ENCODE peak calls at places on chromosomes 7 and 10, in nine cellular contexts. A is HCT116, S is adrenal gland, G is esophagus squamous epithelium, Z is sigmoid colon, N is stomach, J is prostate gland, Y is ovary, R is gastrocnemius medialis. O is an unnamed sample. For H3K4me1, the result is how much of the 10 kb centered on the place peaks cover.

GRCh38 chr10:76711374-76711997 is 926.1 kb downstream of the KCNMA1 start:
- DNase-seq in A (no peak), S (no peak), G (no peak), Z (no peak), N (no peak), J (no peak), Y (no peak), R (no peak), O (no peak)

GRCh38 chr7:63925626-63926460 is 72.8 kb upstream of the ZNF722 start:
- DNase-seq in A (no peak), S (peak), G (peak), Z (peak), N (peak), J (peak), Y (peak), R (peak), O (peak)

GRCh38 chr10:88886557-88886956 is 6.5 kb downstream of the STAMBPL1 start:
- DNase-seq in A (no peak), S (no peak), G (no peak), Z (no peak), N (no peak), J (no peak), Y (no peak), R (no peak), O (no peak)

GRCh38 chr10:121813211-121813812 is 114.5 kb downstream of the ATE1 start:
- DNase-seq in A (no peak), S (no peak), G (no peak), Z (no peak), N (no peak), J (no peak), Y (no peak), R (no peak), O (no peak)

GRCh38 chr7:37694208-37695080 is 10.9 kb downstream of the GPR141 start:
- DNase-seq in A (no peak), S (no peak), G (no peak), Z (no peak), N (no peak), J (no peak), Y (no peak), R (no peak), O (no peak)

GRCh38 chr10:16890691-16891090 is 73.5 kb upstream of the RSU1 start:
- DNase-seq in A (no peak), S (no peak), G (no peak), Z (no peak), N (no peak), J (no peak), Y (no peak), R (no peak), O (no peak)

GRCh38 chr7:153943428-153944370 is 108.5 kb upstream of the DPP6 start:
- DNase-seq in A (no peak), S (no peak), G (no peak), Z (no peak), N (no peak), J (no peak), Y (no peak), R (no peak), O (no peak)

GRCh38 chr7:73831656-73832579 is 1.1 kb downstream of the CLDN4 start:
- DNase-seq in A (peak), S (no peak), G (no peak), Z (no peak), N (peak), J (peak), Y (no peak), R (no peak), O (peak)

GRCh38 chr7:137399827-137400823 is 56.6 kb upstream of the PTN start:
- DNase-seq in A (no peak), S (no peak), G (no peak), Z (no peak), N (no peak), J (no peak), Y (no peak), R (no peak), O (no peak)

GRCh38 chr10:49613882-49614241 is at the start of gene CHAT:
- DNase-seq in A (no peak), S (no peak), G (no peak), Z (peak), N (no peak), J (no peak), Y (no peak), R (no peak), O (peak)

GRCh38 chr7:66696774-66697191 is 43.8 kb upstream of the RABGEF1 start:
- DNase-seq in A (no peak), S (no peak), G (no peak), Z (no peak), N (no peak), J (no peak), Y (no peak), R (no peak), O (no peak)

GRCh38 chr10:25808372-25808771 is 125.7 kb upstream of the MYO3A start:
- DNase-seq in A (no peak), S (no peak), G (no peak), Z (no peak), N (no peak), J (no peak), Y (no peak), R (no peak), O (no peak)

GRCh38 chr10:129929343-129930297 is 34.5 kb downstream of the EBF3 start:
- DNase-seq in A (no peak), S (no peak), G (no peak), Z (peak), N (no peak), J (no peak), Y (no peak), R (no peak), O (peak)

DNA sequence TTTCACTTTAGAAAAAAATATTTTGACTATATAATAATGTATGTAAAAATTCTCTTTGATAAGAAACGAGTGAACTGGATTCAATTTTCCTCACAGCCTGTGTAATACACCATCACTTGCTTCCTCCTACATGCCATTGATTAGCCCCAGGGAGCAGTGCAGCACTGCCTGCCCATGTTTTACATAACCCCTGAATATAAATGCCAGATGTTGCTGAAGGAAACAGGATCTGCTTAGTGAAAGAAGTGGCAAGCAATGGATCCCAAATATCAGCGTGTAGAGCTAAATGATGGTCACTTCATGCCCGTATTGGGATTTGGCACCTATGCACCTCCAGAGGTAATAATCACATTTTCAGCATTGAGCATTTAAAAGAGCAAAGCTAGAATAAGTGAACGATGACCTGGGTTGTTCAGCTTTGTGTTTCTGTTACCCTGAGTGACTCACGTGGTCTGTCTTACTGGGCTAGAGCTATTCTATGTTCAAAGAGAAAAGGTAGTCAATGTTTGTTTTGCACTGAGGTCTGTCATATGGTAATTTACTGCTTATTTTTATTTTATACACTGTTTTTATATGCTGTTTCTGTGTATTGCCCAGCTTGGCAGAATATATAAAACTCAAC is at the start of gene AKR1C4:
- DNase-seq in A (no peak), S (no peak), G (no peak), Z (no peak), N (no peak), J (no peak), Y (no peak), R (no peak), O (no peak)
- TF ChIP-seq POLR2A in A (no peak), S (no peak), G (no peak), Z (no peak), N (no peak), J (no peak), Y (no peak), R (no peak), O (no peak)

DNA sequence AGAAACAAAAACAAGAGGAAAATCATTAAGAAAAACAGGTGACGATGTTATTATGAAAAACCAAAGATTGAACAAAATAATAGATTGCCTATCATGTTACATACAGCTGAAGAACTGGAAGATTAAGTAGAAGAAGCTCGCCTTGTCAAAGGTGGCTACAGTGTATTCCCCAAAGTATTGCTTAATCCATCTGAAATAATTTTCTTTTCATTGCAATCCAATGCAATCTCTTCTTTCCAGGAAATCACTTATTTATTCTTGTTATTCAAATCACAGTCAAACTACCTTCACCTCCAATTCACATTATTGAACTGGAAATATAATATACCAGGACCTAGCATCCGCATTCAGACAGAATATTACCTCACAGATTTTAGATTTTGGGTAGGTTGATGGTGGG is 235.9 kb downstream of the AHR start:
- DNase-seq in A (no peak), S (no peak), G (no peak), Z (no peak), N (no peak), J (no peak), Y (no peak), R (no peak), O (no peak)
- H3K4me1 ChIP-seq in A (under half), S (under half), G (under half), Z (under half), N (under half), J (under half), Y (under half), R (under half), O (under half)

GRCh38 chr10:32004161-32004591 is 52.0 kb downstream of the KIF5B start:
- DNase-seq in A (no peak), S (peak), G (no peak), Z (peak), N (peak), J (no peak), Y (no peak), R (peak), O (no peak)
- TF ChIP-seq POLR2A in A (no peak), S (peak), G (no peak), Z (no peak), N (no peak), J (no peak), Y (no peak), R (no peak), O (no peak)

DNA sequence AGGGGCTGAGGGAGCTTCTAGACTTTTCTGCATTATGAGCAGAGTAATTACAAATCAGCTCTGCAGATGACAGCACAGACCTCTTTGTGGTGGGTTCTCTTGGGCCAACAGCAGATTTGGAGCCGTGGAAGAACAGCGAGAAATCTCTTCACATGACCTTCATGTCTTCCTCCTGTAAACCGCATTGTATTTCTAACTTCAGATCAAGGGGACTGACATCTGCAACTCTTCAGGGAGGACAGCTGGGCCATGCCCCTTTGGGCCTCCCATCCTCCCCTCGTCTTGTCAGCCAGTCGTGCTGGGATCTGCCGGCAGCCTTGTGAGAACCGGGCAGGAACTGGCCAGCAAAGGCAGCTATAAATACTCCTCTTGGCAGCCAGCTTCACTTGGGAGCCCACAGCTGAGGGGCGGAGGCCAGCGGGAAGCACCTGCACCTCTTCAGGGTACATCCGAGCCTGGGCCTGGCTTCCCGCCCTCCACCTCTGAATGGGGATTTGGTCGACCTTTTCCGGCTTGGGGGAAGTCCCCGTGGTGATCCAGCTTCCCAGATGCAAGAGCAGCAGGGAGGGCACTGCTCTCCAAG is 54.8 kb downstream of the STEAP1B start:
- DNase-seq in A (no peak), S (peak), G (peak), Z (peak), N (peak), J (peak), Y (peak), R (peak), O (peak)
- H3K4me1 ChIP-seq in A (under half), S (under half), G (under half), Z (under half), N (under half), J (under half), Y (under half), R (under half), O (under half)

O was measured in breast epithelium.